ENCODE peak calls at places on chromosomes 6 and 20, in six cellular contexts. F is brain microvascular endothelial cell, S is ovary, C is epithelial cell of proximal tubule, D is HCT116, M is foreskin fibroblast. O is an unnamed sample.

GRCh38 chr6:34478796-34479195 is 12.9 kb downstream of the PACSIN1 start:
- DNase-seq in F (no peak), S (no peak), C (no peak), M (no peak), D (no peak), O (no peak)

GRCh38 chr6:30793521-30794194 is 49.3 kb upstream of the IER3 start:
- DNase-seq in S (no peak), F (peak), D (no peak), C (no peak), M (no peak), O (no peak)

GRCh38 chr20:61876931-61877330 is 188.8 kb downstream of the TAF4 start:
- DNase-seq in F (no peak), S (no peak), C (no peak), M (no peak), D (no peak), O (no peak)

GRCh38 chr6:166553563-166554271 is 32.8 kb downstream of the RAMACL start:
- DNase-seq in M (peak), S (no peak), C (peak), D (no peak), F (peak), O (no peak)

GRCh38 chr6:79636673-79637072 is 5.5 kb downstream of the SH3BGRL2 start:
- DNase-seq in C (no peak), F (no peak), S (no peak), D (no peak), M (no peak), O (no peak)

GRCh38 chr6:35448191-35448590 is 3.9 kb upstream of the FANCE start:
- DNase-seq in M (no peak), C (no peak), D (no peak), F (no peak), S (no peak), O (peak)

GRCh38 chr6:64782877-64783276 is 924.1 kb downstream of the EYS start:
- DNase-seq in D (no peak), M (no peak), S (no peak), F (no peak), C (no peak), O (no peak)

GRCh38 chr20:14644698-14645097 is 307.3 kb upstream of the FLRT3 start:
- DNase-seq in S (no peak), D (no peak), F (no peak), M (no peak), C (no peak), O (no peak)

GRCh38 chr20:37506166-37506725 is 14.8 kb upstream of the NNAT start:
- DNase-seq in D (no peak), S (no peak), F (no peak), M (no peak), C (no peak), O (no peak)

GRCh38 chr6:21273451-21273850 is 320.1 kb upstream of the SOX4 start:
- DNase-seq in S (no peak), C (no peak), D (no peak), F (no peak), M (no peak), O (no peak)

GRCh38 chr6:21270501-21271290 is 322.9 kb upstream of the SOX4 start:
- DNase-seq in D (no peak), F (no peak), M (no peak), C (no peak), S (no peak), O (no peak)

DNA sequence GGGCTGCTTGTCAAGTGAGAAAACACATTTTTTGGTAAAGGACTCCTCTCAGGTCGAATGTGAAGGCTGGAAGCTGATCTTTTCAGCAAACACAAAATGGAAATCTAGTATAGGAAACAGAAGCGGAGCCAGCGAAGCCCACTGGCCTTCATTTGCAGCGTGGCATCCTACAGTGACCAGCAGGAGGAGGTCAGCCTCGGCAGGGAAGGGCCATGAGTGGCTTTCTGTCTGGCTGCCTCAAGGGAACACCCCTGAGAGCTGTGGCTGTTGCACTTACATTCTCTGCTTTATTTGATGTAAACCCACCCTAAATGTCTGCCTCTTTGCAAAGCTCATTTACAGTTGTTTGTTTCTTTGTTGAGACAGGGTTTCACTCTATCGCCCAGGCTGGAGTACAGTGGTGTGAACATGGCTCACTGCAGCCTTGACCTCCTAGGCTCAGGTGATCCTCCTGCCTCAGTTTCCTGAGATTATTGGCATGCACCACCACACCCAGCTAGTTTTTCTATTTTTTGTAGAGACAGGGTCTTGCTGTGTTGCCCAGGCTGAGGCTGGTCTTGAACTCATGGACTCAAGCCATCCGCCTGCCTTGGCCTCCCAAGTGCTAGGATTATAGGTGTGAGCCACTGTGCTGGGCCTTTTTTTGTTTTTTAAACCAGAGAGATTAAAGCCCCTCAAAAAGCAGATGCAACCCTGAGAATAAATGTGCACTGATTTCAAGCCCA is 322.0 kb upstream of the SOX4 start:
- DNase-seq in F (no peak), C (no peak), M (no peak), D (no peak), S (no peak), O (no peak)
- TF ChIP-seq CTCF in F (peak), C (no peak), M (no peak), D (no peak), S (no peak), O (no peak)

DNA sequence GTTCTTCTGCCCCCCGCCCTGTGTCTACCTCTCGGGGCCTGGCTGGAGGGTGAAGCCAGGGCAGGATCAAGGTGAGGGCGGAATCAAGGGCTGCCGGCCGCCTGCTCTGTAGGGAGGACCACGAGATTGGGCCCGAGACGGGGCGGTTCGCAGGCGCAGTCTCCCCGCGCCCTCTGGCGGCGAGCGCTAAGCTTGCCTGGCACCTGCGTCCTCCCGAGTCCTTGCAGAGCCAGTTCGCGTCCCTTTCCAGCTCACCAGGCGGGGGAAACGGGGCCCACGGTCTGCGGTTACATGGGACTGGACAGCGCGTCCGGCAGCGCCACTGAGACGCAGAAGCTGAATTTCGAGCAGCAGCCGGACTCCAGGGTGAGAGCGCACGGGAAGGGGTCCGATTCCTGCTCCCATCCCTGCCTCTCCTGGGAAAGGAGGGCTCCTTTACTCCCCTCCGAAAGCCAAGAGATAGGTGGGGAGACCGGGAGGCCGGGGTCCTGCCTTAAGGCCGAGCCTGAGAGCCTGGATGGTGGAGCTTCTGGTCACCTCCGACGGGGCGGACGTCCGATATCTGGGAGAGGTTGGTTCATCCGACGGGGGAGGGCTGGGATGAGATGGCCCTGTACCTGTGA is 3.6 kb upstream of the MATN4 start:
- DNase-seq in D (peak), F (no peak), M (peak), S (peak), C (no peak), O (peak)
- H3K4me3 ChIP-seq in D (no peak), F (no peak), M (no peak), S (no peak), C (no peak), O (no peak)

GRCh38 chr6:11194399-11195274 is 37.8 kb downstream of the NEDD9 start:
- DNase-seq in S (no peak), D (no peak), F (peak), C (no peak), M (no peak), O (no peak)
- TF ChIP-seq CTCF in S (no peak), D (no peak), F (peak), C (no peak), M (no peak), O (no peak)

GRCh38 chr6:20217900-20218299 is 5.6 kb upstream of the MBOAT1 start:
- DNase-seq in M (no peak), F (no peak), D (no peak), C (no peak), S (no peak), O (no peak)
- H3K4me3 ChIP-seq in M (no peak), F (no peak), D (no peak), C (no peak), S (no peak), O (no peak)

GRCh38 chr20:63891061-63892002 is 3.6 kb upstream of the DNAJC5 start:
- DNase-seq in D (no peak), C (no peak), F (no peak), S (no peak), M (no peak), O (no peak)
- TF ChIP-seq CTCF in D (no peak), C (no peak), F (no peak), S (no peak), M (no peak), O (peak)

GRCh38 chr6:110475255-110475654 is 1.2 kb downstream of the SLC22A16 start:
- DNase-seq in C (no peak), S (no peak), D (no peak), M (no peak), F (no peak), O (no peak)
- H3K4me3 ChIP-seq in C (no peak), S (no peak), D (no peak), M (no peak), F (no peak), O (no peak)

GRCh38 chr6:108250240-108250866 is 10.5 kb downstream of the SNX3 start:
- DNase-seq in D (peak), S (no peak), C (no peak), M (peak), F (peak), O (no peak)
- TF ChIP-seq CTCF in D (no peak), S (no peak), C (peak), M (peak), F (peak), O (peak)